ENCODE peak calls at places on chromosomes 16 and 17, in four cellular contexts. V is activated CD8-positive, alpha-beta T cell treated with anti-CD3 and anti-CD28 coated beads, Interleukin-2, amount 10 ng/mL, durations not matched to agents 7 days and 5 days; A is CD4-positive, CD25-positive, alpha-beta regulatory T cell; Q is T-helper 17 cell. K is an unnamed sample.

GRCh38 chr17:27793168-27793905 is 7.0 kb downstream of the NOS2 start:
- DNase-seq in V (no peak), Q (no peak), A (no peak), K (no peak)

GRCh38 chr17:80457236-80457856 is 19.1 kb downstream of the NPTX1 start:
- DNase-seq in V (peak), A (no peak), Q (no peak), K (no peak)

GRCh38 chr17:36674278-36674650 is 72.9 kb downstream of the MRM1 start:
- DNase-seq in A (peak), Q (no peak), V (peak), K (no peak)

GRCh38 chr17:63476494-63476856 is 386 bp upstream of the ACE start:
- DNase-seq in Q (no peak), A (no peak), V (no peak), K (no peak)

GRCh38 chr16:5504028-5504758 is 406.6 kb upstream of the EEF2KMT start:
- DNase-seq in V (no peak), A (no peak), Q (no peak), K (no peak)

GRCh38 chr17:73293031-73293430 is 18.8 kb downstream of the CDC42EP4 start:
- DNase-seq in A (no peak), Q (no peak), V (no peak), K (no peak)

GRCh38 chr17:47265983-47266541 is 12.4 kb downstream of the ITGB3 start:
- DNase-seq in V (no peak), Q (no peak), A (no peak), K (no peak)

GRCh38 chr17:21131090-21131616 is 4.4 kb downstream of the DHRS7B start:
- DNase-seq in V (no peak), A (no peak), Q (no peak), K (no peak)

GRCh38 chr16:69386596-69386995 is 789 bp upstream of the TERF2 start:
- DNase-seq in Q (no peak), V (no peak), A (no peak), K (no peak)

GRCh38 chr17:2982854-2983636 is 80.4 kb downstream of the OR1D5 start:
- DNase-seq in Q (no peak), A (no peak), V (no peak), K (peak)

GRCh38 chr17:73482251-73482661 is 162.0 kb downstream of the SDK2 start:
- DNase-seq in V (no peak), A (no peak), Q (no peak), K (no peak)